ENCODE peak calls at places on chromosomes 13 and 19, in seven cellular contexts. E, U, R, Z, Q, D and F are unnamed samples.
A peak's percentile ranks its signal among the peaks of the same experiment; 100 is the strongest.

GRCh38 chr13:113220141-113220598 is 10.8 kb downstream of the CUL4A start:
- DNase-seq in E (peak; percentile 32), U (no peak), R (no peak), Z (no peak), Q (no peak), D (peak; percentile 85), F (no peak)

GRCh38 chr13:27919934-27920676 is at the start of gene PDX1:
- DNase-seq in E (peak; percentile 83), U (no peak), R (no peak), Z (peak; percentile 70), Q (no peak), D (peak; percentile 77), F (peak; percentile 46)

GRCh38 chr13:93224545-93224944 is 2.1 kb upstream of the GPC6 start:
- DNase-seq in E (peak; percentile 95), U (peak; percentile 39), R (no peak), Z (no peak), Q (no peak), D (peak; percentile 35), F (no peak)

GRCh38 chr19:8401981-8402411 is 11.1 kb upstream of the MARCHF2 start:
- DNase-seq in E (no peak), U (no peak), R (no peak), Z (no peak), Q (no peak), D (no peak), F (no peak)

GRCh38 chr19:57096640-57097361 is 23.0 kb upstream of the USP29 start:
- DNase-seq in E (no peak), U (no peak), R (no peak), Z (no peak), Q (no peak), D (no peak), F (no peak)

GRCh38 chr13:85132986-85133385 is 666.2 kb downstream of the SLITRK6 start:
- DNase-seq in E (no peak), U (no peak), R (no peak), Z (no peak), Q (no peak), D (no peak), F (no peak)

GRCh38 chr19:56245062-56245740 is 27.3 kb upstream of the EDDM13 start:
- DNase-seq in E (no peak), U (peak; percentile 33), R (no peak), Z (no peak), Q (no peak), D (no peak), F (peak; percentile 8)

GRCh38 chr13:87244256-87244870 is 426.8 kb upstream of the SLITRK5 start:
- DNase-seq in E (peak; percentile 3), U (no peak), R (no peak), Z (no peak), Q (no peak), D (no peak), F (no peak)

GRCh38 chr13:28000567-28000966 is 12.1 kb upstream of the URAD start:
- DNase-seq in E (peak; percentile 49), U (no peak), R (no peak), Z (no peak), Q (no peak), D (no peak), F (no peak)

GRCh38 chr19:30784850-30785459 is 412.8 kb downstream of the ZNF536 start:
- DNase-seq in E (peak; percentile 82), U (peak; percentile 26), R (peak; percentile 45), Z (no peak), Q (peak; percentile 43), D (peak; percentile 52), F (peak; percentile 6)

GRCh38 chr19:49544154-49544553 is 16.4 kb downstream of the RCN3 start:
- DNase-seq in E (no peak), U (no peak), R (no peak), Z (no peak), Q (no peak), D (no peak), F (no peak)

GRCh38 chr19:18450934-18451836 is 13.3 kb upstream of the ISYNA1 start:
- DNase-seq in E (peak; percentile 83), U (peak; percentile 64), R (peak; percentile 77), Z (peak; percentile 95), Q (peak; percentile 77), D (peak; percentile 89), F (no peak)

GRCh38 chr13:21435710-21436151 is 23.4 kb downstream of the ZDHHC20 start:
- DNase-seq in E (no peak), U (peak; percentile 89), R (peak; percentile 85), Z (no peak), Q (peak; percentile 9), D (peak; percentile 53), F (peak; percentile 91)

GRCh38 chr13:112887151-112887550 is 81.9 kb upstream of the MCF2L start:
- DNase-seq in E (no peak), U (no peak), R (no peak), Z (no peak), Q (no peak), D (no peak), F (no peak)

GRCh38 chr13:101917833-101918755 is 465.6 kb downstream of the ITGBL1 start:
- DNase-seq in E (peak; percentile 67), U (no peak), R (no peak), Z (peak; percentile 73), Q (no peak), D (no peak), F (no peak)

GRCh38 chr19:46036745-46037126 is 4.1 kb downstream of the IGFL4 start:
- DNase-seq in E (no peak), U (no peak), R (no peak), Z (no peak), Q (no peak), D (no peak), F (no peak)

GRCh38 chr13:33279898-33280549 is 5.5 kb downstream of the STARD13 start:
- DNase-seq in E (no peak), U (peak; percentile 71), R (peak; percentile 64), Z (no peak), Q (no peak), D (peak; percentile 50), F (peak; percentile 94)

GRCh38 chr19:37361994-37362393 is 8.9 kb upstream of the ZNF527 start:
- DNase-seq in E (no peak), U (peak; percentile 67), R (no peak), Z (no peak), Q (no peak), D (no peak), F (no peak)

GRCh38 chr19:50559636-50560035 is 8.6 kb downstream of the LRRC4B start:
- DNase-seq in E (no peak), U (no peak), R (no peak), Z (no peak), Q (no peak), D (no peak), F (no peak)

GRCh38 chr13:113419531-113420183 is 33.6 kb downstream of the ADPRHL1 start:
- DNase-seq in E (no peak), U (no peak), R (no peak), Z (no peak), Q (no peak), D (no peak), F (no peak)

GRCh38 chr19:4375164-4375619 is 25.2 kb downstream of the SH3GL1 start:
- DNase-seq in E (peak; percentile 85), U (no peak), R (no peak), Z (peak; percentile 64), Q (no peak), D (peak; percentile 85), F (peak; percentile 61)

GRCh38 chr13:113364933-113365371 is 1.0 kb upstream of the GRTP1 start:
- DNase-seq in E (peak; percentile 46), U (no peak), R (no peak), Z (peak; percentile 57), Q (no peak), D (no peak), F (no peak)

GRCh38 chr19:4678881-4679379 is 8.8 kb upstream of the MYDGF start:
- DNase-seq in E (peak; percentile 98), U (no peak), R (peak; percentile 33), Z (peak; percentile 81), Q (peak; percentile 19), D (no peak), F (no peak)

GRCh38 chr13:25598421-25598820 is 226.6 kb downstream of the ATP8A2 start:
- DNase-seq in E (no peak), U (no peak), R (no peak), Z (no peak), Q (no peak), D (no peak), F (no peak)
- H2AFZ ChIP-seq in E (no peak overlapping the region), U (no peak overlapping the region), R (no peak overlapping the region), Z (no peak overlapping the region), Q (no peak overlapping the region), D (no peak overlapping the region), F (no peak overlapping the region)

DNA sequence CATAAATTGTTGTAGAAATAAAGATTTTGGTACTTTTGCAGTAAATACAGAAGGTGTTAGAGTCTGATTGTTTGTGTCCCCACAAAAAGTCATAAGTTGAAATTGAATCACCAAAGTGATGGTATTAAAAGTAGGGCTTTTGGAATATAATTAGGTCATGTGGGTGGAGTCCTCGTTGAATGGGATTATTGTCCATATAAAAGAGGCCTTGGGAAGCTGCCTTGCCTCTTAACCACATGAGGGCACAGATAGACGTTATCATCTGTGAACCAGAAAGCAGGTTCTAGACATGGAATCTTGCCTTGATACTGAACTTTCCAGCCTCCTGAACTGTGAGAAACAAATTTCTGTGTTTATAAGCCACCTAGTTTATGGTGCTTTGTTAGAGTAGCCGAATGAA is 186.8 kb downstream of the PRR20E start:
- DNase-seq in E (no peak), U (no peak), R (no peak), Z (no peak), Q (no peak), D (no peak), F (no peak)
- TF ChIP-seq CTCF in E (no peak), U (no peak), R (no peak), Z (no peak), Q (no peak), D (no peak), F (no peak)

GRCh38 chr13:39874331-39875055 is 219.0 kb downstream of the COG6 start:
- DNase-seq in E (no peak), U (no peak), R (no peak), Z (no peak), Q (no peak), D (no peak), F (no peak)

GRCh38 chr13:39877134-39877533 is 221.7 kb downstream of the COG6 start:
- DNase-seq in E (no peak), U (no peak), R (no peak), Z (no peak), Q (no peak), D (no peak), F (no peak)

GRCh38 chr13:39875111-39875510 is 219.6 kb downstream of the COG6 start:
- DNase-seq in E (no peak), U (no peak), R (no peak), Z (no peak), Q (no peak), D (no peak), F (no peak)

GRCh38 chr13:39875583-39875982 is 220.1 kb downstream of the COG6 start:
- DNase-seq in E (no peak), U (peak; percentile 39), R (no peak), Z (no peak), Q (no peak), D (no peak), F (no peak)

DNA sequence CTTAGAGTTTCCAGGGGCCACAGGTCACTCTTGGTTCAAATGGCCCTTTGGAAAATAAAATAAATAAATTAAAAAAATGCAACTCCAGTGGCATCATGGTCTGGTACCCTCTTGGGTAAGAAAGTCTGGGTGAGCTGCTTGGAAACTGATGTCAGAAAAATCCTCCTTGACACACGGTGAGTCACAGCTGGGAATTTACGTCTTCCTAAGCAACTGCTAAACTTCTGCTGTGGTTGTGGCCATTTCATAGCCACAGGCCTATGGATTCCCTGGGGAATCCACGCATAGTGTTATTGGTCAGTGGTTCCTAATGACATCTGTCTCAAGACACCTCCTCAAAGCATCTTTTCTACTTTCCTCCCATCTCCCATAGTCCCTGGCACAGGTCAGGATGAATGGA is 220.8 kb downstream of the COG6 start:
- DNase-seq in E (no peak), U (peak; percentile 97), R (peak; percentile 76), Z (no peak), Q (no peak), D (no peak), F (peak; percentile 91)
- H2AFZ ChIP-seq in E (no peak overlapping the region), U (no peak overlapping the region), R (no peak overlapping the region), Z (peak overlapping the region; percentile 48), Q (no peak overlapping the region), D (no peak overlapping the region), F (no peak overlapping the region)

GRCh38 chr13:94716016-94716415 is 3.7 kb upstream of the SOX21 start:
- DNase-seq in E (peak; percentile 71), U (no peak), R (no peak), Z (no peak), Q (no peak), D (no peak), F (no peak)
- TF ChIP-seq CTCF in E (peak; percentile 60), U (no peak), R (peak; percentile 38), Z (peak; percentile 34), Q (no peak), D (peak; percentile 28), F (no peak)